ENCODE peak calls at places on chromosome 17, in nine cellular contexts. C, T, Q, J, Z, P, F, H and U are unnamed samples.

GRCh38 chr17:6443692-6444572 is at the start of gene PIMREG:
- DNase-seq in C (peak; percentile 99), P (peak; percentile 99), H (peak; percentile 95), T (peak; percentile 82), F (peak; percentile 98), Q (peak; percentile 88), Z (peak; percentile 97), J (peak; percentile 99), U (peak; percentile 96)

GRCh38 chr17:76353004-76353598 is 615 bp downstream of the PRPSAP1 start:
- DNase-seq in P (peak; percentile 63), C (peak; percentile 61), Q (no peak), H (peak; percentile 34), T (no peak), J (peak; percentile 74), Z (peak; percentile 45), F (peak; percentile 89), U (no peak)

GRCh38 chr17:4623249-4623648 is 18.2 kb downstream of the ALOX15 start:
- DNase-seq in P (no peak), F (no peak), Z (peak; percentile 64), T (no peak), H (no peak), J (no peak), C (peak; percentile 77), Q (no peak), U (no peak)

GRCh38 chr17:6643460-6644125 is 2.7 kb downstream of the TXNDC17 start:
- DNase-seq in T (no peak), P (no peak), H (no peak), Q (peak; percentile 72), Z (no peak), F (no peak), C (peak; percentile 93), J (no peak), U (no peak)

GRCh38 chr17:30345527-30346075 is 11.7 kb upstream of the TMIGD1 start:
- DNase-seq in H (no peak), C (no peak), T (no peak), F (no peak), Z (peak; percentile 28), Q (no peak), P (no peak), J (no peak), U (no peak)

GRCh38 chr17:80389011-80389995 is 25.7 kb upstream of the ENDOV start:
- DNase-seq in H (no peak), J (no peak), Z (no peak), P (no peak), T (no peak), Q (no peak), C (no peak), F (peak; percentile 81), U (no peak)

GRCh38 chr17:15398736-15399331 is 57.4 kb upstream of the TEKT3 start:
- DNase-seq in J (no peak), H (no peak), P (no peak), T (no peak), Z (peak; percentile 40), Q (peak; percentile 93), F (peak; percentile 52), C (peak; percentile 88), U (no peak)

GRCh38 chr17:2749784-2750181 is 331 bp upstream of the CCDC92B start:
- DNase-seq in P (peak; percentile 95), Q (peak; percentile 66), F (peak; percentile 92), T (peak; percentile 38), Z (peak; percentile 91), J (peak; percentile 94), H (no peak), C (peak; percentile 86), U (peak; percentile 76)

GRCh38 chr17:78998311-78999055 is 11.1 kb downstream of the CANT1 start:
- DNase-seq in T (no peak), F (peak; percentile 96), Z (no peak), H (no peak), C (peak; percentile 13), J (no peak), Q (peak; percentile 66), P (no peak), U (no peak)

GRCh38 chr17:74485012-74485743 is 18.7 kb downstream of the CD300A start:
- DNase-seq in F (no peak), H (no peak), C (no peak), Q (no peak), Z (no peak), J (no peak), P (no peak), T (no peak), U (no peak)

GRCh38 chr17:5581655-5582054 is 2.7 kb downstream of the NLRP1 start:
- DNase-seq in Q (no peak), H (no peak), T (no peak), P (no peak), F (no peak), J (no peak), C (no peak), Z (no peak), U (no peak)

GRCh38 chr17:65297384-65297783 is 160.2 kb downstream of the RGS9 start:
- DNase-seq in F (no peak), H (no peak), C (peak; percentile 86), P (no peak), Q (no peak), T (no peak), Z (no peak), J (no peak), U (no peak)

GRCh38 chr17:1471490-1471889 is 15.5 kb upstream of the CRK start:
- DNase-seq in F (no peak), P (no peak), J (no peak), T (no peak), H (no peak), Z (no peak), C (no peak), Q (no peak), U (no peak)

GRCh38 chr17:1471931-1472727 is 16.1 kb upstream of the CRK start:
- DNase-seq in C (no peak), Q (no peak), H (no peak), Z (no peak), T (no peak), F (no peak), P (no peak), J (peak; percentile 90), U (no peak)

GRCh38 chr17:1469231-1469852 is 13.3 kb upstream of the CRK start:
- DNase-seq in H (no peak), T (no peak), C (no peak), J (peak; percentile 72), P (peak; percentile 72), F (no peak), Z (no peak), Q (no peak), U (no peak)

GRCh38 chr17:1470071-1470773 is 14.2 kb upstream of the CRK start:
- DNase-seq in F (no peak), C (no peak), H (no peak), P (no peak), J (no peak), Q (no peak), Z (no peak), T (no peak), U (no peak)

GRCh38 chr17:1470774-1471462 is 14.9 kb upstream of the CRK start:
- DNase-seq in T (no peak), J (no peak), Q (no peak), P (no peak), F (no peak), C (no peak), H (no peak), Z (no peak), U (no peak)
- H3K4me3 ChIP-seq in T (no peak overlapping the region), J (no peak overlapping the region), Q (no peak overlapping the region), P (no peak overlapping the region), F (no peak overlapping the region), C (no peak overlapping the region), H (no peak overlapping the region), Z (no peak overlapping the region), U (no peak overlapping the region)

GRCh38 chr17:77783991-77784820 is 174.3 kb upstream of the TNRC6C start:
- DNase-seq in J (no peak), H (no peak), Z (no peak), P (no peak), C (no peak), F (no peak), T (no peak), Q (no peak), U (peak; percentile 87)
- H3K4me2 ChIP-seq in J (no peak overlapping the region), H (no peak overlapping the region), Z (no peak overlapping the region), P (no peak overlapping the region), C (no peak overlapping the region), F (no peak overlapping the region), T (no peak overlapping the region), Q (no peak overlapping the region), U (peak overlapping the region; percentile 25)

DNA sequence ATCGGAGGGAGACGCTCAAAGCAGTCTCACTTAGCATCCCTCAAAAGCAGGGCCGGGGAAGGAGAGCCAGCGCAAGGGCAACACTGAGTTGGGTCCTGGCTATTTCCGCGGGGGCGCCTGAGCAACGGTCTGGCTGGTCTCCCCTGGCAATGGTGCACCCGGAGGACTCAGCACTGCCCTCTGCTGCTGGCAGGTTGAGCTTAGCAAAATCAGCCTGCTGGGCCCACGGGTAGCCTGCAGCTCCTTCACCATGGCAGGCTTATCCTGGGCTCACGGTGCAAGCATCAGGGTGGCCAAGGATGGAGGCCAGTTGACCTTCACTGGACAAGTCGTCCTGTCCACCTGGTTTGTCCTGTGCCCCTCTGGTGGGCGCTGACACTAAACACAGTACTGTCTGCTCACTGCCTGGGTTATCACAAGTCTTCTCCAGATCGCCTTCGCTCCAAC is 14.4 kb upstream of the ALDH3A1 start:
- DNase-seq in J (peak; percentile 92), C (peak; percentile 89), Q (peak; percentile 75), H (peak; percentile 75), F (peak; percentile 92), Z (peak; percentile 84), P (peak; percentile 84), T (no peak), U (peak; percentile 51)
- TF ChIP-seq EZH2phosphoT487 in J (no peak), C (no peak), Q (no peak), H (no peak), F (no peak), Z (no peak), P (no peak), T (no peak), U (no peak)

GRCh38 chr17:49390548-49391324 is 23.9 kb downstream of the PHB1 start:
- DNase-seq in F (no peak), J (no peak), T (no peak), Z (no peak), C (no peak), Q (no peak), P (no peak), H (peak; percentile 80), U (no peak)

GRCh38 chr17:49387374-49388289 is 25.6 kb upstream of the ZNF652 start:
- DNase-seq in P (no peak), Q (no peak), C (no peak), Z (no peak), F (no peak), J (no peak), T (no peak), H (peak; percentile 48), U (peak; percentile 54)

GRCh38 chr17:49388692-49389513 is 25.8 kb downstream of the PHB1 start:
- DNase-seq in H (peak; percentile 49), J (no peak), F (no peak), P (no peak), Q (peak; percentile 23), Z (no peak), T (no peak), C (peak; percentile 30), U (peak; percentile 17)

GRCh38 chr17:49386373-49386772 is 24.3 kb upstream of the ZNF652 start:
- DNase-seq in T (no peak), Z (no peak), Q (no peak), J (no peak), P (no peak), C (no peak), F (no peak), H (no peak), U (no peak)

DNA sequence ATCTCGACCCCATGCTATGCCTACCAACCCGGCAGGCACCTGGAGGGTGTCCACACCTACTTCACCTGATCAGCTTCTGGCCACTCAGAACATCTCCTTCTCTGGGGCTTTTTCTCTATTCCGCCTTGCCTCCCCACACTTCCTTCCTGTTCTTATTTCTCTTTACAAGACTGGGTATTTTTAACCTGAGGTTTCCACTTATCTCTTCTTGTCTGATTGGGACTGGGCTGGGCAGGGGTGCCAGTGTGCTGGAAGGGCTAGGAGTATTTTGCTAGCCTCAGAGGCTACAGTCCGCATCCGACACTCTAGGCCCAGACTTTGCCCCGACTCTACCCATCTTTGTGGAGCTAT is 26.2 kb upstream of the ZNF652 start:
- DNase-seq in Z (no peak), F (no peak), T (no peak), H (peak; percentile 71), P (no peak), J (no peak), Q (no peak), C (no peak), U (peak; percentile 87)
- H3K4me3 ChIP-seq in Z (no peak overlapping the region), F (no peak overlapping the region), T (no peak overlapping the region), H (peak overlapping the region; percentile 59), P (no peak overlapping the region), J (no peak overlapping the region), Q (no peak overlapping the region), C (no peak overlapping the region), U (peak overlapping the region; percentile 32)